ENCODE peak calls at places on chromosomes 11 and 22, in four cellular contexts. H, Y, F and Z are unnamed samples.

GRCh38 chr22:37501610-37502341 is 15.6 kb upstream of the MFNG start:
- DNase-seq in H (no peak), Y (no peak), F (peak; percentile 19), Z (no peak)

GRCh38 chr11:67033661-67034166 is 10.8 kb downstream of the SYT12 start:
- DNase-seq in H (no peak), Y (no peak), F (no peak), Z (no peak)

GRCh38 chr11:95877288-95877687 is 46.6 kb downstream of the MTMR2 start:
- DNase-seq in H (no peak), Y (no peak), F (no peak), Z (no peak)

GRCh38 chr22:32904044-32904443 is 102.5 kb downstream of the TIMP3 start:
- DNase-seq in H (no peak), Y (no peak), F (peak; percentile 62), Z (no peak)

GRCh38 chr11:121024989-121025388 is 1.1 kb downstream of the TBCEL start:
- DNase-seq in H (peak; percentile 12), Y (no peak), F (peak; percentile 7), Z (no peak)

GRCh38 chr11:126032374-126032773 is 30.3 kb downstream of the CDON start:
- DNase-seq in H (no peak), Y (no peak), F (no peak), Z (no peak)

GRCh38 chr22:33757041-33757440 is 163.2 kb downstream of the LARGE1 start:
- DNase-seq in H (no peak), Y (no peak), F (no peak), Z (no peak)

GRCh38 chr11:106276126-106276525 is 198.7 kb downstream of the AASDHPPT start:
- DNase-seq in H (no peak), Y (no peak), F (no peak), Z (no peak)

GRCh38 chr11:126090452-126090851 is 27.8 kb upstream of the CDON start:
- DNase-seq in H (no peak), Y (no peak), F (no peak), Z (no peak)

GRCh38 chr11:36672815-36673450 is 74.9 kb upstream of the RAG2 start:
- DNase-seq in H (no peak), Y (no peak), F (peak; percentile 55), Z (peak; percentile 29)

GRCh38 chr11:85299247-85299646 is 327.9 kb downstream of the DLG2 start:
- DNase-seq in H (no peak), Y (no peak), F (no peak), Z (no peak)

GRCh38 chr22:34966980-34967379 is 99.0 kb upstream of the ISX start:
- DNase-seq in H (no peak), Y (no peak), F (no peak), Z (no peak)

GRCh38 chr22:30221121-30221992 is 25.2 kb downstream of the LIF start:
- DNase-seq in H (no peak), Y (peak; percentile 56), F (no peak), Z (peak; percentile 43)

GRCh38 chr22:19912236-19912999 is 29.2 kb upstream of the COMT start:
- DNase-seq in H (no peak), Y (no peak), F (peak; percentile 67), Z (no peak)
- TF ChIP-seq SPI1 in H (no peak), Y (no peak), F (no peak), Z (no peak)

GRCh38 chr11:2135648-2136201 is 3.5 kb downstream of the IGF2 start:
- DNase-seq in H (no peak), Y (no peak), F (no peak), Z (no peak)

GRCh38 chr11:2132874-2133480 is 6.2 kb downstream of the IGF2 start:
- DNase-seq in H (no peak), Y (no peak), F (no peak), Z (no peak)

GRCh38 chr11:2133481-2134021 is 5.6 kb downstream of the IGF2 start:
- DNase-seq in H (no peak), Y (no peak), F (no peak), Z (no peak)

GRCh38 chr11:2135018-2135569 is 4.1 kb downstream of the IGF2 start:
- DNase-seq in H (no peak), Y (no peak), F (no peak), Z (no peak)

GRCh38 chr11:2134022-2135010 is 4.9 kb downstream of the IGF2 start:
- DNase-seq in H (no peak), Y (no peak), F (no peak), Z (no peak)
- TF ChIP-seq SPI1 in H (no peak), Y (no peak), F (no peak), Z (no peak)

DNA sequence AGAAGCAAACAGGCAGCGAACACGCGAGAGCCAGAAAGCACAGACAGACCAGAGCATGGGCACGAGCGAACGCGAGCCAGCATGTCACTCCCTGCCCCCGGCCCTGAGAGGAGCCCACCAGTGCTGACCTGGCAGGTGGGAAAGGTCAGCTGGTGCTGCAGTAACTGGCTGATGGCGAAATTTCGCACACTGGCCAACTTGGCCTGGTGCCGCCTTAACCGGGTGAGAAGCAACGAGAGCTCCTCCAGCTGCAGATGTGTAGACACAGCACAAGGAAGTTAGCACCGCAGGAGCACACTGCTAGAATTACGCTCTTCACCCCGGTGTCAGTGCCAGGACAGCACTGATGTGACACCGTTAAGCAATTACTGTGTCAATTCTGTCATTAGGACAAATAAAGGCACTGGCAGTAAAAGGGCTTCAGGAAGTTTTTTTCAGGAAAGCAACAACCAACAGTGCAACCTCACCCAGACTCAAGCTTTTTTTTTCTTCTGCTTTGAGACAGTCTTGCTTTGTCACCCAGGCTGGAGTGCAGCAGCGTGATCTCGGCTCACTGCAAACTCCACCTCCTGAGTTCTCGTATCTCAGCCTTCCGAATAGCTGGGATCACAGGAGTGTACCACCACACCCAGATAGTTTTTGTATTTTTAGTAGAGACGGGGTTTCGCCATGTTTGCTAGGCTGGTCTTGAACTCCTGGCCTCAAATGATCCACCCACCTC is 76.8 kb downstream of the C11orf58 start:
- DNase-seq in H (no peak), Y (no peak), F (peak; percentile 30), Z (peak; percentile 88)
- TF ChIP-seq SPI1 in H (no peak), Y (no peak), F (no peak), Z (no peak)

GRCh38 chr11:47881145-47881544 is 33.0 kb upstream of the NUP160 start:
- DNase-seq in H (no peak), Y (no peak), F (no peak), Z (no peak)

GRCh38 chr11:47891886-47892285 is 43.7 kb upstream of the NUP160 start:
- DNase-seq in H (no peak), Y (no peak), F (no peak), Z (no peak)

GRCh38 chr11:47887910-47888569 is 39.9 kb upstream of the NUP160 start:
- DNase-seq in H (no peak), Y (no peak), F (no peak), Z (no peak)

GRCh38 chr11:47889714-47890441 is 41.7 kb upstream of the NUP160 start:
- DNase-seq in H (no peak), Y (no peak), F (no peak), Z (no peak)

GRCh38 chr11:47886096-47886495 is 37.9 kb upstream of the NUP160 start:
- DNase-seq in H (no peak), Y (no peak), F (no peak), Z (no peak)
- TF ChIP-seq SPI1 in H (no peak), Y (no peak), F (no peak), Z (no peak)